ENCODE peak calls at places on chromosome 10, in eight cellular contexts. Z is fibroblast of lung, Q is IMR-90, I is mammary epithelial cell, D is colonic mucosa, T is H9, U is MM.1S, L is PC-3. J is an unnamed sample. For H3K9me3, the result is how much of the 10 kb centered on the place peaks cover.

GRCh38 chr10:10418397-10418796 is 599.3 kb upstream of the CELF2 start:
- DNase-seq in U (peak), T (no peak), D (no peak), Q (no peak), I (no peak), Z (no peak), L (no peak), J (no peak)

GRCh38 chr10:73894245-73894971 is 16.5 kb upstream of the PLAU start:
- DNase-seq in L (peak), Q (peak), T (no peak), D (no peak), Z (peak), U (no peak), I (peak), J (no peak)

GRCh38 chr10:48289652-48290238 is 15.2 kb upstream of the FRMPD2 start:
- DNase-seq in T (peak), Z (peak), I (peak), D (peak), L (peak), U (peak), Q (peak), J (peak)

GRCh38 chr10:101353692-101354583 is at the start of gene BTRC:
- DNase-seq in L (peak), Z (peak), U (peak), Q (peak), D (peak), I (peak), T (peak), J (peak)

GRCh38 chr10:57468886-57469432 is 798.7 kb downstream of the IPMK start:
- DNase-seq in Q (no peak), I (no peak), U (no peak), L (no peak), Z (no peak), T (no peak), D (no peak), J (no peak)

GRCh38 chr10:132574783-132575319 is 37.3 kb downstream of the INPP5A start:
- DNase-seq in L (peak), Z (no peak), T (peak), U (no peak), Q (no peak), I (no peak), D (no peak), J (no peak)

GRCh38 chr10:29703276-29703675 is 68.5 kb upstream of the SVIL start:
- DNase-seq in T (no peak), Q (no peak), U (no peak), I (no peak), Z (no peak), D (no peak), L (no peak), J (no peak)

GRCh38 chr10:114623661-114624294 is 34.3 kb downstream of the ABLIM1 start:
- DNase-seq in Z (peak), Q (peak), T (no peak), I (peak), U (no peak), L (peak), D (peak), J (no peak)

GRCh38 chr10:2619927-2620326 is 447.4 kb upstream of the PFKP start:
- DNase-seq in L (no peak), D (no peak), U (no peak), Z (no peak), I (no peak), Q (no peak), T (no peak), J (no peak)

GRCh38 chr10:77424257-77424656 is 213.4 kb downstream of the KCNMA1 start:
- DNase-seq in D (no peak), Z (no peak), I (no peak), Q (no peak), T (no peak), L (no peak), U (no peak), J (no peak)

GRCh38 chr10:119025776-119026175 is 3.7 kb upstream of the NANOS1 start:
- DNase-seq in Z (no peak), D (no peak), Q (no peak), I (no peak), L (peak), U (no peak), T (no peak), J (no peak)

GRCh38 chr10:3245395-3245794 is 72.8 kb upstream of the PITRM1 start:
- DNase-seq in U (no peak), Q (no peak), L (no peak), I (no peak), D (no peak), T (no peak), Z (no peak), J (no peak)

GRCh38 chr10:11237571-11237970 is 219.9 kb downstream of the CELF2 start:
- DNase-seq in T (no peak), U (peak), L (no peak), I (no peak), Q (no peak), D (no peak), Z (no peak), J (no peak)

GRCh38 chr10:70475661-70476060 is 2.9 kb upstream of the PALD1 start:
- DNase-seq in Z (no peak), I (peak), L (peak), U (no peak), D (no peak), Q (peak), T (no peak), J (no peak)

GRCh38 chr10:114708717-114709352 is 50.8 kb upstream of the ABLIM1 start:
- DNase-seq in T (no peak), Z (peak), D (no peak), L (peak), I (peak), U (no peak), Q (peak), J (no peak)

GRCh38 chr10:33609546-33609945 is 275.1 kb upstream of the NRP1 start:
- DNase-seq in U (no peak), Z (no peak), L (peak), I (peak), Q (no peak), T (no peak), D (no peak), J (no peak)

GRCh38 chr10:132322621-132323048 is 9.4 kb upstream of the LRRC27 start:
- DNase-seq in D (no peak), Q (peak), T (no peak), L (no peak), I (no peak), U (no peak), Z (peak), J (no peak)

GRCh38 chr10:48253970-48254657 is 20.4 kb downstream of the FRMPD2 start:
- DNase-seq in I (peak), U (no peak), D (no peak), T (no peak), Q (no peak), L (peak), Z (no peak), J (no peak)

GRCh38 chr10:122308487-122309141 is 37.5 kb downstream of the BTBD16 start:
- DNase-seq in I (peak), Z (no peak), Q (no peak), L (no peak), D (no peak), T (no peak), U (no peak), J (no peak)

GRCh38 chr10:47458466-47459154 is 25.3 kb downstream of the ANXA8 start:
- DNase-seq in L (peak), Z (peak), I (peak), T (no peak), Q (peak), D (no peak), U (no peak), J (no peak)

GRCh38 chr10:13627459-13628310 is 40.9 kb downstream of the PRPF18 start:
- DNase-seq in T (no peak), L (no peak), Z (no peak), Q (no peak), I (no peak), U (no peak), D (no peak), J (no peak)

GRCh38 chr10:12062754-12063482 is 5.8 kb upstream of the DHTKD1 start:
- DNase-seq in U (no peak), T (no peak), I (no peak), L (no peak), Z (no peak), Q (no peak), D (no peak), J (no peak)

GRCh38 chr10:46229144-46229563 is 57.6 kb upstream of the ANTXRL start:
- DNase-seq in U (peak), T (peak), Q (no peak), I (no peak), L (no peak), Z (no peak), D (peak), J (peak)

GRCh38 chr10:114499630-114500190 is 95.4 kb upstream of the AFAP1L2 start:
- DNase-seq in Q (no peak), L (peak), D (peak), T (no peak), Z (no peak), I (peak), U (peak), J (no peak)

GRCh38 chr10:32146166-32146565 is 89.9 kb upstream of the KIF5B start:
- DNase-seq in T (no peak), Z (no peak), Q (no peak), U (no peak), D (no peak), L (no peak), I (no peak), J (no peak)

GRCh38 chr10:60666221-60666620 is 112.1 kb upstream of the CDK1 start:
- DNase-seq in T (no peak), I (peak), D (no peak), U (no peak), Z (peak), L (peak), Q (no peak), J (no peak)

GRCh38 chr10:84310470-84310869 is 17.9 kb upstream of the CCSER2 start:
- DNase-seq in U (no peak), L (no peak), I (no peak), Z (peak), D (no peak), T (no peak), Q (peak), J (no peak)

GRCh38 chr10:125824736-125825135 is 1.4 kb downstream of the BCCIP start:
- DNase-seq in D (no peak), U (no peak), Q (peak), Z (no peak), T (no peak), L (peak), I (peak), J (no peak)

GRCh38 chr10:31774291-31774900 is 154.2 kb downstream of the ARHGAP12 start:
- DNase-seq in U (no peak), D (no peak), Q (peak), L (no peak), Z (no peak), T (no peak), I (no peak), J (no peak)

GRCh38 chr10:18140149-18140956 is at the start of gene CACNB2:
- DNase-seq in Q (peak), Z (peak), I (peak), U (no peak), L (peak), T (peak), D (peak), J (no peak)

GRCh38 chr10:128859738-128860386 is 607.2 kb upstream of the MGMT start:
- DNase-seq in T (no peak), I (no peak), U (peak), L (peak), Q (no peak), D (peak), Z (peak), J (peak)

GRCh38 chr10:124447741-124448466 is 1.9 kb downstream of the NKX1-2 start:
- DNase-seq in D (no peak), Z (no peak), Q (no peak), U (no peak), T (peak), L (no peak), I (no peak), J (no peak)
- TF ChIP-seq CTCF in D (no peak), Z (no peak), Q (no peak), U (no peak), T (no peak), L (no peak), I (no peak), J (no peak)

GRCh38 chr10:37784678-37785077 is 72.7 kb downstream of the ZNF248 start:
- DNase-seq in Z (no peak), Q (no peak), U (no peak), T (no peak), L (no peak), I (no peak), D (no peak), J (no peak)
- H3K9me3 ChIP-seq in Z (under half), Q (under half), U (under half), T (half or more), L (under half), I (under half), D (under half), J (under half)

DNA sequence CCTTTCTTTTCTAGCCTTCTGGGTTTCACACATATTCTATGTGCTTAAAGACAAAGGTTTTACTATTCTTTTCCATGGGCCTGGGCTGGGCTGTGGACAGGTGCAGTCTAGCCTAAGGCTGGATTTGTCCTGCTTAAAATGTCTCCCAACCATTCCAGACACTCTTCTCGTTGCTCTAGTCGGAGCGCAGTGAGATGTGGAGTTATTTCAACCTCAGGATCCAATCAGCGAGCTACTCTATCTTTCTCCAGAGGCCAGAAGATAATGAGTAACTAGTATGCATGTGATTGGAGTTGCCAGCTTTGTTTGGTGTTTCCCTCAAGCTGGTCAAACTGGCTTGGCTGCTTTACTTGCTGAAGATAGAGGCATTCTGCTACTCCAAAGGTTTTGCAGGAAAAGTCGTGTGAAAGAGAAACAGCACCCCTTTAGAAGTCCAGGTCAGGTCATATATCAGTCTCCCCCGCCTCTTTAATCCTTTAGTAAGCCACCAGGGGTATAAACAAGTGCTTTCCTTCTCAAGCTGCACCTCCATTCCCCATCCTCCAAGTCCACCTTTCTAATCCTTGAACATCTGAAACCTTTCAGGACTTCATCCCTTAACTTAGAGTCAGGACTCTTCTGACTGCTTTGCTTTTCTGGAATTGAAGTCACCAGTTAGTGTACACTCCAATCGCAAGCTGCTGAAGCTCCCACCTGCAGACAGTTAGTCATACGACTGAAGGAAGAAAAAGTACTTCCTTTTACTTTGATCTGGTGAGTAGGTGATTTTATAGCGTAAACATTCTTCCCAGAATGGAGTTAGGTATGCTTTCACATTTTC is 78.8 kb downstream of the DNMBP start:
- DNase-seq in Z (no peak), T (peak), I (peak), D (peak), Q (peak), L (peak), U (no peak), J (no peak)
- H3K9ac ChIP-seq in Z (no peak), T (no peak), I (peak), D (peak), Q (no peak), L (peak), U (no peak), J (no peak)

DNA sequence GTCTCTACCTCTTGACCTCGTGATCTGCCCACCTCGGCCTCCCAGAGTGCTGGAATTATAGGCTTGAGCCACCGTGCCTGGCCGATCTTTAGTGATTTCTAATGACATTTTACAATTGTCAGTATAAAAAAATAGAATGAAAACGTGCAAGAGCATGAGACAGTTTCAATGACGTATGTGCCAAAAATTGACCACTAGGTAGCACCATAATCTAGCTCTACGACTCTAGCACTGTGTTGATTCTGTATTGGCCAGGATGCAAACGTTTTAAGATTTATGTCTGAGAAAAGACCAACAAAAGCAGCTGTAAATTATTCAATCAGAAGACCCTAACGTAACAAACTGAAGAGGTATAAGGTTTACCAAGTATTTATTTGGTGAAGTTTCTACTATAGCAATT is 25.4 kb upstream of the EXOC6 start:
- DNase-seq in Z (peak), I (no peak), D (no peak), T (no peak), L (peak), Q (peak), U (peak), J (no peak)
- TF ChIP-seq CTCF in Z (peak), I (peak), D (no peak), T (no peak), L (peak), Q (peak), U (peak), J (peak)

DNA sequence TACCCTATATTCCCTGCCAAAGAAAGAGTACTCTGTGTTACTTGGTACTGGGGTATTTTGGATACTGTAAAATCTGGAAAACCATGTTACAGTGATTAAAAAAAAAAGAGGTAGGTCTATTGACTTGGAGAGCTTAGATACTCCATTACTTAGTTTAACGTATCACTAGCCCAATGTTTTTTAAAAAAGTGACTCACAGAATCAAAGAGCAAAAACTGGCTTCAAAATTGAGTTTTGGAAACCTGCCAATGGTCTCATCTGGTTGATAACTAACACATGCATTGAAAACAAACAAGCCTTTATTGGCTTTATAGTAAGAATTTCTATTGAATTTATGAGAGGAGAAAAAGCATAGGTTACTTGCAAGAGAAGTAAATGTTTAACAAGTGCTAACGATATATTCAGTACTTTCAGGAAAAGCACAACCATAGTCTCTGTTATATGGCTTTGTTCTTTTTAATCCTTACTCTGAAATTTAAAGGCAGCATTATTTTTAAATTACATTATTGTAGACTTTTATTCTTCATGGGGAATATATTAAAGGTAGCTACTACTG is 563.3 kb upstream of the SORCS1 start:
- DNase-seq in Q (peak), I (peak), D (peak), Z (peak), U (no peak), L (peak), T (no peak), J (no peak)
- H3K9me3 ChIP-seq in Q (under half), I (under half), D (under half), Z (under half), U (under half), L (under half), T (under half), J (under half)

DNA sequence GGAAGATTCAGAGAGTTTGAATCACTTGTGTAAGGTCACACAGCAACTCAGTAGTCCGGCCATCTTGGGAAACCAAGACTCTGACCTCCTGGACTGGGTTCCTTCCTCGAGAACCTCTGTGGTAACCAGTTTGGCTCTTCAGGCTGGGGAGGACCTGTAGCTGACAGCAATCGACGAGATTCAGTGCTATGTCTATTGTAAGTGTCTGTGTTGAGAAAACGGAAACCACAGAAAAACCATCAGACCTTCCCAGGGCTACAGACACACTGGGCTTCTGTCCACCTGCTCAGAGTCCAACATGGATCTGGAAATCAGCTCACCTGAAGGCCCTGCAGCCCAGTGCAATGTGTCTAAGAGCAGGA is 403.7 kb downstream of the RPS24 start:
- DNase-seq in U (peak), I (no peak), Q (no peak), T (no peak), D (no peak), Z (no peak), L (no peak), J (no peak)
- H3K9ac ChIP-seq in U (no peak), I (no peak), Q (no peak), T (no peak), D (no peak), Z (no peak), L (no peak), J (no peak)

J was measured in DND-41.